ENCODE peak calls at places on chromosomes 5 and 9, in seven cellular contexts. One of them, this sample, is unnamed. For H3K36me3 and H3K27me3, the result is how much of the 10 kb centered on the place peaks cover.

GRCh38 chr9:5843450-5844249 is 10.7 kb upstream of the ERMP1 start:
- DNase-seq in effector memory CD4-positive, alpha-beta T cell: no peak
- DNase-seq in astrocyte: peak
- DNase-seq in fibroblast of lung: peak
- DNase-seq in PC-9: peak
- DNase-seq in colonic mucosa: no peak
- DNase-seq in NT2/D1: no peak
- DNase-seq in this sample: peak

GRCh38 chr9:127786773-127787123 is 914 bp downstream of the CDK9 start:
- DNase-seq in fibroblast of lung: no peak
- DNase-seq in colonic mucosa: no peak
- DNase-seq in PC-9: no peak
- DNase-seq in effector memory CD4-positive, alpha-beta T cell: no peak
- DNase-seq in NT2/D1: no peak
- DNase-seq in astrocyte: no peak
- DNase-seq in this sample: no peak

GRCh38 chr5:146903789-146904188 is 25.2 kb upstream of the PPP2R2B start:
- DNase-seq in PC-9: no peak
- DNase-seq in NT2/D1: no peak
- DNase-seq in fibroblast of lung: no peak
- DNase-seq in colonic mucosa: no peak
- DNase-seq in effector memory CD4-positive, alpha-beta T cell: no peak
- DNase-seq in astrocyte: no peak
- DNase-seq in this sample: no peak

GRCh38 chr5:157245477-157245876 is 20.4 kb upstream of the CYFIP2 start:
- DNase-seq in fibroblast of lung: peak
- DNase-seq in astrocyte: peak
- DNase-seq in colonic mucosa: no peak
- DNase-seq in effector memory CD4-positive, alpha-beta T cell: no peak
- DNase-seq in NT2/D1: no peak
- DNase-seq in PC-9: no peak
- DNase-seq in this sample: no peak

GRCh38 chr9:2991292-2991691 is 147.4 kb upstream of the PUM3 start:
- DNase-seq in effector memory CD4-positive, alpha-beta T cell: no peak
- DNase-seq in astrocyte: no peak
- DNase-seq in PC-9: no peak
- DNase-seq in NT2/D1: no peak
- DNase-seq in colonic mucosa: no peak
- DNase-seq in fibroblast of lung: no peak
- DNase-seq in this sample: no peak

GRCh38 chr5:1103505-1104326 is 8.1 kb downstream of the SLC12A7 start:
- DNase-seq in astrocyte: no peak
- DNase-seq in PC-9: no peak
- DNase-seq in fibroblast of lung: no peak
- DNase-seq in NT2/D1: no peak
- DNase-seq in effector memory CD4-positive, alpha-beta T cell: no peak
- DNase-seq in colonic mucosa: peak
- DNase-seq in this sample: no peak

GRCh38 chr5:96079962-96080361 is 118.3 kb upstream of the ELL2 start:
- DNase-seq in effector memory CD4-positive, alpha-beta T cell: no peak
- DNase-seq in astrocyte: no peak
- DNase-seq in PC-9: no peak
- DNase-seq in colonic mucosa: no peak
- DNase-seq in fibroblast of lung: no peak
- DNase-seq in NT2/D1: no peak
- DNase-seq in this sample: no peak

GRCh38 chr5:162128117-162128516 is 60.5 kb downstream of the GABRG2 start:
- DNase-seq in colonic mucosa: no peak
- DNase-seq in PC-9: no peak
- DNase-seq in astrocyte: no peak
- DNase-seq in fibroblast of lung: no peak
- DNase-seq in effector memory CD4-positive, alpha-beta T cell: no peak
- DNase-seq in NT2/D1: peak
- DNase-seq in this sample: no peak

GRCh38 chr5:138817241-138817640 is 57.9 kb downstream of the LRRTM2 start:
- DNase-seq in fibroblast of lung: no peak
- DNase-seq in PC-9: no peak
- DNase-seq in colonic mucosa: no peak
- DNase-seq in NT2/D1: no peak
- DNase-seq in astrocyte: no peak
- DNase-seq in effector memory CD4-positive, alpha-beta T cell: no peak
- DNase-seq in this sample: no peak

GRCh38 chr9:93964685-93965084 is 9.5 kb upstream of the BARX1 start:
- DNase-seq in colonic mucosa: peak
- DNase-seq in NT2/D1: no peak
- DNase-seq in astrocyte: no peak
- DNase-seq in fibroblast of lung: no peak
- DNase-seq in effector memory CD4-positive, alpha-beta T cell: no peak
- DNase-seq in PC-9: no peak
- DNase-seq in this sample: no peak

GRCh38 chr9:124940521-124940893 is 376 bp downstream of the GOLGA1 start:
- DNase-seq in NT2/D1: no peak
- DNase-seq in astrocyte: no peak
- DNase-seq in effector memory CD4-positive, alpha-beta T cell: no peak
- DNase-seq in colonic mucosa: no peak
- DNase-seq in fibroblast of lung: no peak
- DNase-seq in PC-9: no peak
- DNase-seq in this sample: no peak

GRCh38 chr9:124941689-124942561 is 1.0 kb upstream of the GOLGA1 start:
- DNase-seq in NT2/D1: peak
- DNase-seq in PC-9: no peak
- DNase-seq in astrocyte: no peak
- DNase-seq in fibroblast of lung: peak
- DNase-seq in effector memory CD4-positive, alpha-beta T cell: peak
- DNase-seq in colonic mucosa: peak
- DNase-seq in this sample: peak

GRCh38 chr9:124946167-124946566 is 5.3 kb upstream of the GOLGA1 start:
- DNase-seq in NT2/D1: no peak
- DNase-seq in astrocyte: no peak
- DNase-seq in PC-9: no peak
- DNase-seq in fibroblast of lung: no peak
- DNase-seq in colonic mucosa: no peak
- DNase-seq in effector memory CD4-positive, alpha-beta T cell: no peak
- DNase-seq in this sample: no peak

GRCh38 chr9:124939944-124940343 is 939 bp downstream of the GOLGA1 start:
- DNase-seq in effector memory CD4-positive, alpha-beta T cell: no peak
- DNase-seq in astrocyte: no peak
- DNase-seq in NT2/D1: no peak
- DNase-seq in fibroblast of lung: no peak
- DNase-seq in colonic mucosa: no peak
- DNase-seq in PC-9: no peak
- DNase-seq in this sample: no peak

DNA sequence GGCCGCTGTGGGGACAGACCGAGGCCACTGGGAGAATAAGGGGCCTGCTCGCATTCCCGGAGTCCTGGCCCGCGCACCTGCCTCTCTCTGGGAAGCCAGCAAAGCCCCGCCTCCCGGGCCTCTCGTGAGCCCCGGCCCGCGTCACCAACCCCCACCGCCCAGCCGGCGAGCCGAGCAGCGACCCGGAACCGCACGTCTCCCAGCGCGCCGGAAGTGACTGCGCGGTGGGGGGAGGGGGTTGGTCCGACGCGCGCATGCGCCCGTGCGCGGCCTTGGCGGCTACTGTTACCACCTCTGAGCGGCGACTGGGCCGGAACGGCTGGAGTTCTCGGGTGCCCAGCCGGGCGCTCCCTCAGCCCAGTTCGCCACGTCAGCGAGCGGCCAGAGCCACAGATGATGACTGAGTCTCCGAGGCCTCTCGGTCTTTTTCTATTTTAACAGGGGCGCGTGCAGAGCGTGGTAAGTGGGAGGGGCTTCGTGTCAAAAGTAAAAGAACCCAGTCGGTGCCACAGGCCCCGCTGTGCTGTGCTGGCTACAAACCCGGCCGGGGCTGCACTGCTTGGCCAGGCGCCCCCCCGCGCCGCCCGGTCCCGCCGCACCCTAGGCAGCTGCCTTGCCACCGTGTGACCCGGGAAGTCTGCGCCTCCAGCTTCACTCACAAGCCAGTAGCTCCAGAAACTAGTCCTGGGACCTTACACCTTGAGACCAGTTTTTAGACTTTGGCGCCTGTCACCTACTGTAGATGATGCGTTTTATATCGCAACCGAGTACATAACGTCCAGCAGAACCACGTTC is at the start of gene GOLGA1:
- DNase-seq in astrocyte: peak
- DNase-seq in colonic mucosa: peak
- DNase-seq in PC-9: peak
- DNase-seq in effector memory CD4-positive, alpha-beta T cell: peak
- DNase-seq in NT2/D1: peak
- DNase-seq in fibroblast of lung: peak
- DNase-seq in this sample: peak
- H3K4me3 ChIP-seq in astrocyte: peak
- H3K4me3 ChIP-seq in colonic mucosa: peak
- H3K4me3 ChIP-seq in PC-9: peak
- H3K4me3 ChIP-seq in effector memory CD4-positive, alpha-beta T cell: peak
- H3K4me3 ChIP-seq in NT2/D1: peak
- H3K4me3 ChIP-seq in fibroblast of lung: peak
- H3K4me3 ChIP-seq in this sample: peak

DNA sequence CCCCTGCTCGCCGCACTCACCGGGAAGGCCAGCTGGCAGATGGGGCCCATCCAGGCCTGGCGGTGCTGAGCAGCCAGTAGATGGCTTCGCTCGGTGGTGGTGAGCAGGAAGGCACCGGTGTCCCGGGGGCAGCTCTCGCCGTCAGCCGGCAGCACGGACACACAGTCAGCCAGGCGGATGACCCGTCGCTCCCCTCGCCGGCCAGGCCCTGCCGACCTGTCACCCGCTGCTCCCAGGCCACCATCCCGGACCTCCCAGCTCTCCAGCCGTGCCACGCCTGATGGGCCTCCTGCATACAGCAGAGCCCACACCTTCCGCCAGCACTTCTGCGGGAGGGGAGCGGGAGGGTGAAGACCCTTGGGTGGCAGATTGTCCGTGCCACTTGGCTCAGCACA is 1.4 kb downstream of the DOK3 start:
- DNase-seq in fibroblast of lung: no peak
- DNase-seq in NT2/D1: no peak
- DNase-seq in colonic mucosa: no peak
- DNase-seq in PC-9: no peak
- DNase-seq in astrocyte: no peak
- DNase-seq in effector memory CD4-positive, alpha-beta T cell: no peak
- DNase-seq in this sample: no peak
- H3K36me3 ChIP-seq in fibroblast of lung: under half
- H3K36me3 ChIP-seq in NT2/D1: half or more
- H3K36me3 ChIP-seq in colonic mucosa: under half
- H3K36me3 ChIP-seq in PC-9: under half
- H3K36me3 ChIP-seq in astrocyte: under half
- H3K36me3 ChIP-seq in effector memory CD4-positive, alpha-beta T cell: under half
- H3K36me3 ChIP-seq in this sample: under half

GRCh38 chr9:27395484-27395921 is 98.6 kb upstream of the EQTN start:
- DNase-seq in NT2/D1: peak
- DNase-seq in PC-9: no peak
- DNase-seq in colonic mucosa: no peak
- DNase-seq in effector memory CD4-positive, alpha-beta T cell: no peak
- DNase-seq in fibroblast of lung: no peak
- DNase-seq in astrocyte: no peak
- DNase-seq in this sample: no peak

GRCh38 chr9:27393054-27393846 is 96.3 kb upstream of the EQTN start:
- DNase-seq in colonic mucosa: no peak
- DNase-seq in fibroblast of lung: no peak
- DNase-seq in effector memory CD4-positive, alpha-beta T cell: no peak
- DNase-seq in NT2/D1: no peak
- DNase-seq in astrocyte: no peak
- DNase-seq in PC-9: no peak
- DNase-seq in this sample: no peak

GRCh38 chr9:27392451-27392850 is 95.5 kb upstream of the EQTN start:
- DNase-seq in PC-9: no peak
- DNase-seq in colonic mucosa: no peak
- DNase-seq in astrocyte: no peak
- DNase-seq in fibroblast of lung: no peak
- DNase-seq in effector memory CD4-positive, alpha-beta T cell: no peak
- DNase-seq in NT2/D1: no peak
- DNase-seq in this sample: no peak

GRCh38 chr9:27394154-27394825 is 97.3 kb upstream of the EQTN start:
- DNase-seq in NT2/D1: no peak
- DNase-seq in colonic mucosa: no peak
- DNase-seq in PC-9: no peak
- DNase-seq in astrocyte: no peak
- DNase-seq in fibroblast of lung: peak
- DNase-seq in effector memory CD4-positive, alpha-beta T cell: no peak
- DNase-seq in this sample: no peak

DNA sequence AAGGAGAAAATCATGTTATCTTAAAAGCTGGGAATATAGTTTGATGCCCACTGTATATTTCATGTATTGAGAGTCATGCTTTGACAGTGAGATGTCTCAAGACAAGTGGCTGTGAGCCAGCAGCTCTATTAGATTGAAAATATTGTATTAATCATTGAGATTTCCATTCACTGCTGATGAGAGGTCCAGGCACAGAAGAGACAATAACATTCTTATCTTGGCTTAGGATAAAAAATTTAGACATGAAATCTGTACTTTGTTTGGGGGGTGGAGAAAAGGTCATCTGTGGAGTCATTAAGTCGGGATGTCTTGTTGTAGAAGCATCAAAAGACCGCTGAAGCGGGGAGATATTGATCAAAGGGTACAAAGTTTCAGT is 97.9 kb upstream of the EQTN start:
- DNase-seq in colonic mucosa: no peak
- DNase-seq in PC-9: no peak
- DNase-seq in NT2/D1: no peak
- DNase-seq in effector memory CD4-positive, alpha-beta T cell: no peak
- DNase-seq in fibroblast of lung: no peak
- DNase-seq in astrocyte: no peak
- DNase-seq in this sample: no peak
- H3K27me3 ChIP-seq in colonic mucosa: under half
- H3K27me3 ChIP-seq in PC-9: under half
- H3K27me3 ChIP-seq in NT2/D1: under half
- H3K27me3 ChIP-seq in effector memory CD4-positive, alpha-beta T cell: under half
- H3K27me3 ChIP-seq in fibroblast of lung: under half
- H3K27me3 ChIP-seq in astrocyte: under half
- H3K27me3 ChIP-seq in this sample: under half

DNA sequence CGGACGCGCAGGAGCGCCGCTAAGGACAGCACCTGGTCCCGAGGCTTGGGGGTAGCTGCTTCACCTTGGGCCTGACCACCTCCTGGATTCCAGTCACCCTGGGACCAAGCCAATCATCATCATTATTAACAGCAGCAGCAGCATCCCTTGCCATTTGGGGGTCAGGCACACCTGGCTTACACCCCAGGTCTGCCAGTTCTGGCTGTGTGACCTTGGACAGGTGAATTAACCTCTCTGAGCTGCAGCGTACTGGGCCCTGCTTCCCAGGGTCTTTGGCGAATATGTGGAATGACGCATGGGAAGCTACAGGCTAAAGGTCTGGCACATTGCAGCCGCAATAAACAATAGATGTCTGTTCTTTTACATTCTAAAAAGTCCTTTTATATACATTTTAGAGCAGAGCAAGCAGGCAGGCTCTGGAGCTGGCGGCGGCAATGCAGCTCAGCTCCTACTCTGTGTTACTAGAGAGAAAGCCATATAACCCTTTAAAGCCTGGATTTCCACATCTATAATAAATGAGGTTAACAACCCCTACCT is 97.8 kb upstream of the CPLX2 start:
- DNase-seq in fibroblast of lung: no peak
- DNase-seq in colonic mucosa: no peak
- DNase-seq in NT2/D1: no peak
- DNase-seq in effector memory CD4-positive, alpha-beta T cell: no peak
- DNase-seq in PC-9: no peak
- DNase-seq in astrocyte: no peak
- DNase-seq in this sample: no peak
- H3K4me3 ChIP-seq in fibroblast of lung: no peak
- H3K4me3 ChIP-seq in colonic mucosa: no peak
- H3K4me3 ChIP-seq in NT2/D1: no peak
- H3K4me3 ChIP-seq in effector memory CD4-positive, alpha-beta T cell: no peak
- H3K4me3 ChIP-seq in PC-9: no peak
- H3K4me3 ChIP-seq in astrocyte: no peak
- H3K4me3 ChIP-seq in this sample: no peak